ENCODE peak calls at places on chromosome X, in nine cellular contexts. A is GM12865; C is CD4-positive, alpha-beta T cell; J is endothelial cell of umbilical vein; Q is astrocyte of the cerebellum; F is body of pancreas; O is glutamatergic neuron; U is fibroblast of the aortic adventitia; L is GM06990. T is an unnamed sample.

GRCh38 chrX:84188320-84188834 is 378 bp upstream of the RPS6KA6 start:
- DNase-seq in A (no peak), C (no peak), J (peak; percentile 53), Q (peak; percentile 39), F (peak; percentile 47), O (peak; percentile 75), U (peak; percentile 40), L (peak; percentile 69), T (peak; percentile 34)

GRCh38 chrX:17046478-17047097 is 100.1 kb downstream of the REPS2 start:
- DNase-seq in A (peak; percentile 60), C (peak; percentile 1), J (peak; percentile 62), Q (peak; percentile 65), F (peak; percentile 71), O (peak; percentile 36), U (peak; percentile 83), L (no peak), T (peak; percentile 43)

GRCh38 chrX:81201692-81202412 is at the start of the genes HMGN5 and SH3BGRL:
- DNase-seq in A (peak; percentile 84), C (peak; percentile 59), J (peak; percentile 87), Q (peak; percentile 78), F (peak; percentile 88), O (peak; percentile 73), U (peak; percentile 90), L (peak; percentile 69), T (peak; percentile 50)

GRCh38 chrX:110180176-110180927 is 137.5 kb downstream of the AMMECR1 start:
- DNase-seq in A (no peak), C (no peak), J (peak; percentile 67), Q (peak; percentile 65), F (no peak), O (no peak), U (peak; percentile 81), L (no peak), T (no peak)

GRCh38 chrX:3393168-3393567 is 46.7 kb upstream of the MXRA5 start:
- DNase-seq in A (no peak), C (no peak), J (no peak), Q (no peak), F (no peak), O (no peak), U (no peak), L (no peak), T (no peak)

GRCh38 chrX:63503541-63503940 is 152.4 kb upstream of the SPIN4 start:
- DNase-seq in A (no peak), C (no peak), J (peak; percentile 1), Q (peak; percentile 31), F (no peak), O (no peak), U (peak; percentile 55), L (no peak), T (no peak)

GRCh38 chrX:55312655-55313054 is 47.9 kb upstream of the PAGE3 start:
- DNase-seq in A (no peak), C (no peak), J (no peak), Q (no peak), F (no peak), O (no peak), U (no peak), L (no peak), T (no peak)

GRCh38 chrX:34654939-34655338 is 2.1 kb downstream of the TMEM47 start:
- DNase-seq in A (no peak), C (no peak), J (peak; percentile 54), Q (no peak), F (no peak), O (no peak), U (peak; percentile 28), L (no peak), T (no peak)

GRCh38 chrX:120308959-120309872 is 2.0 kb downstream of the TMEM255A start:
- DNase-seq in A (peak; percentile 83), C (peak; percentile 66), J (peak; percentile 29), Q (peak; percentile 46), F (peak; percentile 52), O (peak; percentile 60), U (peak; percentile 33), L (peak; percentile 75), T (peak; percentile 60)

GRCh38 chrX:45743906-45744625 is 543.4 kb upstream of the DIPK2B start:
- DNase-seq in A (no peak), C (no peak), J (peak; percentile 15), Q (no peak), F (no peak), O (no peak), U (no peak), L (no peak), T (no peak)

GRCh38 chrX:48974033-48974432 is 2.4 kb upstream of the KCND1 start:
- DNase-seq in A (no peak), C (no peak), J (no peak), Q (no peak), F (no peak), O (no peak), U (no peak), L (no peak), T (no peak)

GRCh38 chrX:21839334-21840198 is at the start of gene MBTPS2:
- DNase-seq in A (peak; percentile 93), C (peak; percentile 78), J (peak; percentile 90), Q (peak; percentile 77), F (peak; percentile 82), O (peak; percentile 79), U (peak; percentile 94), L (peak; percentile 91), T (peak; percentile 52)
- TF ChIP-seq CTCF in A (peak; percentile 6), C (no peak), J (peak; percentile 15), Q (peak; percentile 7), F (no peak), O (no peak), U (no peak), L (no peak), T (no peak)

GRCh38 chrX:56764153-56764974 is 35.3 kb downstream of the NBDY start:
- DNase-seq in A (peak; percentile 92), C (peak; percentile 63), J (peak; percentile 64), Q (peak; percentile 85), F (peak; percentile 56), O (peak; percentile 26), U (peak; percentile 96), L (peak; percentile 86), T (peak; percentile 65)
- TF ChIP-seq CTCF in A (peak; percentile 48), C (no peak), J (peak; percentile 20), Q (peak; percentile 67), F (peak; percentile 24), O (no peak), U (peak; percentile 70), L (peak; percentile 51), T (peak; percentile 36)

GRCh38 chrX:30065226-30065625 is 150.1 kb upstream of the MAGEB2 start:
- DNase-seq in A (no peak), C (no peak), J (peak; percentile 0), Q (peak; percentile 23), F (no peak), O (no peak), U (peak; percentile 22), L (no peak), T (no peak)

GRCh38 chrX:30060718-30061117 is 154.6 kb upstream of the MAGEB2 start:
- DNase-seq in A (peak; percentile 25), C (no peak), J (peak; percentile 19), Q (no peak), F (no peak), O (no peak), U (peak; percentile 17), L (no peak), T (no peak)
- TF ChIP-seq CTCF in A (peak; percentile 52), C (no peak), J (peak; percentile 20), Q (peak; percentile 48), F (no peak), O (no peak), U (peak; percentile 52), L (peak; percentile 48), T (no peak)

GRCh38 chrX:29617276-29617675 is 598.1 kb upstream of the MAGEB2 start:
- DNase-seq in A (peak; percentile 5), C (no peak), J (no peak), Q (no peak), F (no peak), O (no peak), U (peak; percentile 32), L (no peak), T (no peak)

DNA sequence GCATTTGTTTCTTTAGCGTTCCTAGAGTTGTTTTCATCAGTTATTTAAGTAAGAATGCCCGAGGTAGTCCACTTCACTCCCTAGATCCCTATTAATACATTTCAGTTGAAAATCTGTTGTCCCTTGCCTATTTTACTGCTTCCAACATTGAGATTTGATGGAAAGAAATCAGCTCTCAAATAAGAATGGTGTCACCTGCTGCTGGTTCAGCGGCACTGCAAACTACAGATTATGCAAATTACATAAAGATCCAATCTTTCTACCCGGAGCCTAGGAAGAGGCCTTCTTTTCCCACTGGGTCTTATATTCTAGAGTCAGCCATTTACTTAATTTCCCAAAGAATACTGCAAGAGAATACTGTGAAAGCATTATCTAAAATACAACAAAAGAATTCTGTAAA is 597.6 kb upstream of the MAGEB2 start:
- DNase-seq in A (peak; percentile 4), C (no peak), J (no peak), Q (no peak), F (no peak), O (no peak), U (peak; percentile 13), L (no peak), T (no peak)
- TF ChIP-seq CTCF in A (no peak), C (no peak), J (no peak), Q (peak; percentile 22), F (no peak), O (no peak), U (peak; percentile 21), L (peak; percentile 25), T (peak; percentile 13)

GRCh38 chrX:155865193-155865592 is 16.0 kb upstream of the VAMP7 start:
- DNase-seq in A (no peak), C (no peak), J (no peak), Q (no peak), F (no peak), O (no peak), U (no peak), L (no peak), T (no peak)

GRCh38 chrX:155867821-155868220 is 13.3 kb upstream of the VAMP7 start:
- DNase-seq in A (no peak), C (no peak), J (no peak), Q (no peak), F (no peak), O (no peak), U (no peak), L (no peak), T (no peak)

GRCh38 chrX:155864655-155865054 is 16.5 kb upstream of the VAMP7 start:
- DNase-seq in A (no peak), C (no peak), J (no peak), Q (no peak), F (no peak), O (no peak), U (peak; percentile 15), L (no peak), T (no peak)
- TF ChIP-seq CTCF in A (no peak), C (no peak), J (no peak), Q (no peak), F (no peak), O (no peak), U (peak; percentile 39), L (no peak), T (no peak)

DNA sequence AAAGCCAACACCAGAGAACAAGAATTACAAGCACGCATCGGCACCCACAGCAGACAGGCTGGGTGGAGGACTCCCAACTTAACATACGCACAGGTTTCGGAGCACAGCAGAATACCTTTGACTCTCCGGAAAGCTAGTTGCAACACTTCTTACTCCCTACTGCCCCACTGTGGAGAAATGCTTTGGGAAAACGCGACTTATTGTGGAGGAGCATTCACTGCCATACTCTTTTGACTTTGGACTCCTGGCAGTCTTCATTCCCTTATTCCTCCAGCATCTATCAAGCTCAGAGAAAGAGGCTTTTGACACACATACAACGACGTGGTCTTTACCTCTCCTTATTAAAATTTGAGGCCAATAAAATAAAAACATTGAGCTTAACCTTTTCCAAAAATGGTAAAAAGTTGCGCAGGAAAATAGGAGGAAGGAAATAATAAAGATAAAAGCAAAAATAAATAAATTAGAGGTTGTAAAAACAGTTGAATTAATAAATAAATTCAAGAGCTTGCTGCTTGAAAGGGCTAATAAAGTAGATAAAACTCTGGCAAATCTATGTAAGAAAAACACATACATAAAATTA is 41.4 kb upstream of the GPC3 start:
- DNase-seq in A (peak; percentile 19), C (no peak), J (peak; percentile 11), Q (peak; percentile 22), F (peak; percentile 54), O (peak; percentile 31), U (peak; percentile 28), L (no peak), T (peak; percentile 11)
- TF ChIP-seq CTCF in A (peak; percentile 24), C (peak; percentile 11), J (peak; percentile 9), Q (peak; percentile 57), F (peak; percentile 41), O (no peak), U (peak; percentile 43), L (peak; percentile 25), T (peak; percentile 11)

T was measured in GM10248.